ENCODE peak calls at places on chromosomes 16 and 17, in nine cellular contexts. A, C, X, F, Q, H, N, J and E are unnamed samples.

GRCh38 chr16:25027781-25028180 is 12.6 kb upstream of the ARHGAP17 start:
- DNase-seq in A (no peak), C (no peak), X (no peak), F (no peak), Q (no peak), H (no peak), N (no peak), J (no peak), E (no peak)

GRCh38 chr17:65013613-65014391 is 42.7 kb downstream of the GNA13 start:
- DNase-seq in A (peak; percentile 89), C (no peak), X (peak; percentile 89), F (no peak), Q (peak; percentile 91), H (peak; percentile 33), N (no peak), J (no peak), E (peak; percentile 89)

GRCh38 chr16:82980810-82981209 is 354.0 kb downstream of the CDH13 start:
- DNase-seq in A (no peak), C (no peak), X (no peak), F (no peak), Q (no peak), H (no peak), N (no peak), J (no peak), E (no peak)

GRCh38 chr16:51937771-51938170 is 609.2 kb downstream of the TOX3 start:
- DNase-seq in A (no peak), C (no peak), X (no peak), F (no peak), Q (no peak), H (no peak), N (no peak), J (no peak), E (no peak)

GRCh38 chr16:5575121-5575520 is 477.5 kb upstream of the EEF2KMT start:
- DNase-seq in A (no peak), C (no peak), X (no peak), F (no peak), Q (no peak), H (no peak), N (no peak), J (no peak), E (no peak)

GRCh38 chr17:63954402-63955063 is 18.2 kb downstream of the SCN4A start:
- DNase-seq in A (no peak), C (no peak), X (no peak), F (no peak), Q (no peak), H (no peak), N (no peak), J (no peak), E (no peak)

GRCh38 chr17:42629420-42630009 is 20.0 kb downstream of the TUBG1 start:
- DNase-seq in A (no peak), C (no peak), X (no peak), F (no peak), Q (no peak), H (no peak), N (no peak), J (no peak), E (no peak)

GRCh38 chr17:38750312-38751121 is 2.0 kb upstream of the PSMB3 start:
- DNase-seq in A (peak; percentile 21), C (no peak), X (no peak), F (peak; percentile 63), Q (no peak), H (peak; percentile 25), N (no peak), J (no peak), E (no peak)

GRCh38 chr17:2138768-2139167 is 83.9 kb downstream of the HIC1 start:
- DNase-seq in A (peak; percentile 62), C (no peak), X (peak; percentile 66), F (peak; percentile 56), Q (no peak), H (peak; percentile 35), N (peak; percentile 25), J (no peak), E (no peak)

GRCh38 chr16:19878760-19879159 is 5.9 kb downstream of the GPRC5B start:
- DNase-seq in A (no peak), C (no peak), X (no peak), F (no peak), Q (no peak), H (no peak), N (no peak), J (no peak), E (no peak)

GRCh38 chr17:72594248-72594647 is 473.4 kb downstream of the SOX9 start:
- DNase-seq in A (no peak), C (no peak), X (no peak), F (no peak), Q (no peak), H (no peak), N (no peak), J (no peak), E (no peak)
- TF ChIP-seq CTCF in A (no peak), C (no peak), X (no peak), F (no peak), Q (peak; percentile 16), H (no peak), N (no peak), J (no peak), E (no peak)

DNA sequence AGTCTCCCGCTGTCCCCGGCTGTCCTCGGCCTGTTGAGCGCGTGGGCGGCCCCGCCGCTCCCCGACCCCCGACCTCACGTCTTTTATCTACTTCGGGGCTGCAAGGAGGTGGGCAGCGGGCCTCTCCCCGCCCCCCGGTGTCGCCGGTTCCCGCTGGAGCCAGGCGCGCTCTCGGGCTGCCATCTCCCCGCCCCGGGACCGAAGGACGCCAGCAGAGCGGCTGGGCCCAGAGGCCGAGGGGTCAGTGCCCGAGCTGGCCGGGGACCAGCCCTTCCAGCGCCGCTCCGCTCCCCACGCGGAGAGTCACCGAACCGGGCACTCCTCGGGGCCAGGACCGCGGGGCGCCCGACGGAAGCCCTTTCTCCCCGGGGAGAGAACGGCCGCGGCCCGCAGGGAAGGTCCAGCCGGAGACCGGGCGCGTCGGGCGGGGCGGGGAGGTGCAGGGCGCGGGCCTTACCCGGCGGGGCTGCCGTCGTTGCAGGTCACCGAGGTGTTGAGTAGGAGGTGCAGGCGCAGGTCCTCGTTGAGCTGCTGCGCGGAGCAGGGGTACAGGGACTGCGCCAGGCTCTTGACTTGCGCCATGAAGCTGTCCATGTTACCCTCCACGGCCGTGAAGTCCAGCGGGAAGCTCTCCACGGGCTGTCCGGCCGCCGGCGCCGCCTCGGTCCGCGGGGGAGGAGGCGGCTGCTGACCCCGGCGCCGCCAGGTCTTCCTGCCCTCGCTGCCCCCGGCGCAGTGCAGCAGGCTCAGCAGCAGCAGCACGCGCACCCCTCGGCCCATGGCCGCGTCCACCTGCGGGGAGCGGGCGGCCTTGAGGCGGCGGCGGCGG is 643 bp downstream of the NOTUM start:
- DNase-seq in A (no peak), C (no peak), X (no peak), F (no peak), Q (no peak), H (no peak), N (no peak), J (no peak), E (no peak)
- H3K4me3 ChIP-seq in A (no peak overlapping the region), C (peak overlapping the region; percentile 58), X (no peak overlapping the region), F (peak overlapping the region; percentile 48), Q (peak overlapping the region; percentile 14), H (peak overlapping the region; percentile 39), N (peak overlapping the region; percentile 41), J (peak overlapping the region; percentile 35), E (no peak overlapping the region)

DNA sequence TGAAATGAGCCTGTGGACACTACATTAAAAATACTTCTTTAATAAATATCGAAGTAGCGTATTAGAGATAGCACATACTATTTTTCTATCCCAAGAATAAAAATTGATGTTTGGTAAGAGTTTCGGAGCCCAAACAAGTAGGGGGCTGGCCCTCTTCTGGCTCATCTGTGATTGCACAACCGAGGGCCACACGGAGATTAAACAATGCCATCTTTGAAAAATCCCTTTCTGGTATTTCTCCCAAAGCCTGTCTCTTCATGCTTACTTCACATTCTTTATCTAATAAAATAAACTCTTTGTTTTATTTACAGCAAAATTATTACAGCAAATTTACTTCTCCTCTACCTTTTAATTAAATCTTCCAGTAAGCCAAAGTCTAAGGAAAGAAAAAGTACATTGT is 9.6 kb upstream of the MYH11 start:
- DNase-seq in A (peak; percentile 24), C (no peak), X (peak; percentile 51), F (no peak), Q (no peak), H (no peak), N (no peak), J (no peak), E (no peak)
- TF ChIP-seq CTCF in A (no peak), C (no peak), X (no peak), F (no peak), Q (no peak), H (no peak), N (no peak), J (no peak), E (no peak)

GRCh38 chr16:2170080-2170479 is 14.5 kb downstream of the TRAF7 start:
- DNase-seq in A (no peak), C (no peak), X (no peak), F (no peak), Q (no peak), H (no peak), N (no peak), J (no peak), E (no peak)
- H3K4me3 ChIP-seq in A (no peak overlapping the region), C (peak overlapping the region; percentile 55), X (no peak overlapping the region), F (no peak overlapping the region), Q (no peak overlapping the region), H (no peak overlapping the region), N (peak overlapping the region; percentile 40), J (no peak overlapping the region), E (no peak overlapping the region)

DNA sequence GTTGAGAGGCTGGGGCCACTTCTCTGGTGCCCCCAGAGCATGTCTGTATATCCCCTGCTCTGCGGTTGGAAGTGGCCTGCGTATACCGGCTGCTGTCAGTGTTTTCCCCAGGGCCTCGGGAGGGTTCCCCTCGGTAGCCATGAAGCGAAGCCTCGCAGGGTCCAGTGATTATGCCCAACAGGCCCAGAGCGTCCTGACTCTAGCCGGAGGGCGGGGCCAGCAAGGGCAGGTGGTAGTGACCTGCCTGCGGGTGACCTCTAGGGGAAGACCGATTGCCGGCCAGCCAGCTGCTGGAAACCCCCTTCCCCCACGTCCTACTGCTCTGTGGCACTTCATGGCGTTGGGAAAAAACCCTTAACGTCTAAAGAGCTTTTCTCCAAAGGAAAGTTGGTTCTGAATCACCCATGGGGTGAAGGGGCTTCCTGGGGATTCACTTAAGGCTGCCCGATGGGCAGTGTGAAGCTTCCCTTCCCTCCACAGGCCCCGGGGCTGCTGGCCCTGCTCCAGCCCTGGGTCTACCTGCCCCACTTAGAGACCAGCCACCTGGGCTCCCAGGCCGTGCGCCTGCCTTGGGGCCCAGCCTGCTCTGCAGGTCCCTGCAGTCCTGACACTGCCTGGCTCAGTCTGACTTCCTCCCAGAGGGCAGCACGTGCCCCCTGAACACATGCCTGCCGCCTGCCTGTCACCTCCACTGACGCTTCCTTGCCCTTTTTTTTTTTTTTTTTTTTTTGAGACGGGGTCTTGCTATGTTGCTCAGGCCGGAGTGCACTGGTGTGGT is 72.8 kb downstream of the SOCS1 start:
- DNase-seq in A (no peak), C (no peak), X (no peak), F (no peak), Q (no peak), H (no peak), N (no peak), J (no peak), E (no peak)
- TF ChIP-seq CTCF in A (no peak), C (no peak), X (no peak), F (no peak), Q (no peak), H (no peak), N (no peak), J (no peak), E (no peak)

GRCh38 chr16:75087040-75087979 is 29.3 kb downstream of the LDHD start:
- DNase-seq in A (peak; percentile 89), C (no peak), X (peak; percentile 84), F (peak; percentile 70), Q (no peak), H (peak; percentile 60), N (peak; percentile 69), J (no peak), E (peak; percentile 67)
- H3K4me3 ChIP-seq in A (peak overlapping the region; percentile 36), C (peak overlapping the region; percentile 9), X (peak overlapping the region; percentile 34), F (no peak overlapping the region), Q (no peak overlapping the region), H (no peak overlapping the region), N (peak overlapping the region; percentile 9), J (no peak overlapping the region), E (no peak overlapping the region)

GRCh38 chr17:34081269-34081668 is 173.8 kb upstream of the CCL2 start:
- DNase-seq in A (no peak), C (no peak), X (no peak), F (no peak), Q (no peak), H (peak; percentile 22), N (no peak), J (no peak), E (peak; percentile 12)
- TF ChIP-seq CTCF in A (peak; percentile 24), C (peak; percentile 22), X (peak; percentile 41), F (no peak), Q (no peak), H (peak; percentile 30), N (peak; percentile 41), J (no peak), E (peak; percentile 44)